ENCODE peak calls at places on chromosome 9, in six cellular contexts. X is astrocyte of the spinal cord; U is iPS DF 19.7; Q is T follicular helper cell; K is HCEC 1CT; P is stimulated activated CD8-positive, alpha-beta memory T cell treated with anti-CD3 and anti-CD28 coated beads, Interleukin-2, amount 100 ng/mL, for 1 hour. S is an unnamed sample.

GRCh38 chr9:115649991-115650472 is 503.6 kb upstream of the PAPPA start:
- DNase-seq in P (no peak), Q (no peak), K (peak; percentile 82), U (no peak), X (peak; percentile 96), S (no peak)

GRCh38 chr9:121383715-121384114 is 13.7 kb upstream of the STOM start:
- DNase-seq in X (no peak), P (no peak), K (no peak), U (no peak), Q (no peak), S (no peak)

GRCh38 chr9:78972303-78973002 is 599.3 kb upstream of the TLE4 start:
- DNase-seq in P (no peak), Q (no peak), K (no peak), U (peak; percentile 56), X (no peak), S (no peak)

GRCh38 chr9:107348836-107349235 is 65.8 kb downstream of the RAD23B start:
- DNase-seq in Q (no peak), K (no peak), P (no peak), U (no peak), X (no peak), S (no peak)

GRCh38 chr9:129166962-129167557 is 11.0 kb downstream of the IER5L start:
- DNase-seq in K (peak; percentile 80), X (peak; percentile 76), U (no peak), Q (no peak), P (no peak), S (no peak)

GRCh38 chr9:19223724-19224123 is 6.8 kb upstream of the DENND4C start:
- DNase-seq in X (no peak), Q (no peak), K (no peak), P (no peak), U (no peak), S (no peak)

GRCh38 chr9:4090491-4090890 is 209.4 kb downstream of the GLIS3 start:
- DNase-seq in K (no peak), X (no peak), Q (no peak), U (no peak), P (no peak), S (no peak)

GRCh38 chr9:99069075-99069474 is 35.8 kb upstream of the TGFBR1 start:
- DNase-seq in P (no peak), Q (no peak), K (no peak), U (no peak), X (no peak), S (no peak)

GRCh38 chr9:94799578-94800264 is 73.2 kb downstream of the AOPEP start:
- DNase-seq in Q (no peak), K (peak; percentile 40), X (peak; percentile 90), U (no peak), P (no peak), S (no peak)

GRCh38 chr9:127170652-127171051 is 48.2 kb upstream of the ANGPTL2 start:
- DNase-seq in U (no peak), X (no peak), K (no peak), P (no peak), Q (no peak), S (no peak)

GRCh38 chr9:131254107-131254491 is 22.2 kb downstream of the FAM78A start:
- DNase-seq in U (no peak), X (no peak), Q (no peak), K (no peak), P (no peak), S (no peak)

GRCh38 chr9:77616191-77616590 is 31.9 kb downstream of the GNA14 start:
- DNase-seq in Q (no peak), U (no peak), X (peak; percentile 5), K (no peak), P (no peak), S (no peak)

GRCh38 chr9:136147038-136147889 is 28.6 kb upstream of the TMEM250 start:
- DNase-seq in X (no peak), U (no peak), P (no peak), K (no peak), Q (no peak), S (no peak)

GRCh38 chr9:126690431-126691051 is 76.8 kb downstream of the LMX1B start:
- DNase-seq in U (no peak), X (no peak), P (peak; percentile 24), Q (peak; percentile 29), K (no peak), S (peak; percentile 44)

GRCh38 chr9:35107337-35108290 is 4.7 kb upstream of the STOML2 start:
- DNase-seq in P (no peak), U (no peak), X (no peak), K (no peak), Q (no peak), S (no peak)

GRCh38 chr9:88829276-88829675 is 162.0 kb upstream of the S1PR3 start:
- DNase-seq in X (peak; percentile 39), Q (no peak), U (no peak), K (no peak), P (no peak), S (no peak)

GRCh38 chr9:97297889-97298288 is 9.6 kb upstream of the CCDC180 start:
- DNase-seq in X (no peak), P (no peak), Q (no peak), U (no peak), K (no peak), S (no peak)

GRCh38 chr9:136180586-136180985 is 24.3 kb downstream of the LHX3 start:
- DNase-seq in U (no peak), Q (no peak), K (no peak), X (no peak), P (no peak), S (no peak)

GRCh38 chr9:113505963-113506624 is 42.6 kb downstream of the RGS3 start:
- DNase-seq in X (no peak), Q (no peak), P (no peak), K (no peak), U (no peak), S (no peak)

GRCh38 chr9:95409650-95410426 is 92.3 kb upstream of the FANCC start:
- DNase-seq in P (no peak), K (peak; percentile 83), X (peak; percentile 61), Q (no peak), U (no peak), S (no peak)

GRCh38 chr9:131799177-131799823 is 59.4 kb upstream of the RAPGEF1 start:
- DNase-seq in K (peak; percentile 21), Q (peak; percentile 23), P (no peak), U (no peak), X (peak; percentile 16), S (peak; percentile 40)

GRCh38 chr9:78430387-78430786 is 133.5 kb downstream of the PSAT1 start:
- DNase-seq in X (no peak), P (no peak), K (no peak), U (no peak), Q (no peak), S (no peak)

GRCh38 chr9:90842984-90843383 is 41.4 kb downstream of the SYK start:
- DNase-seq in Q (no peak), U (no peak), K (no peak), X (no peak), P (no peak), S (no peak)

GRCh38 chr9:126248680-126249079 is 77.9 kb upstream of the MVB12B start:
- DNase-seq in K (peak; percentile 90), X (peak; percentile 90), U (no peak), Q (no peak), P (no peak), S (no peak)

GRCh38 chr9:32869404-32869803 is 86.1 kb downstream of the TMEM215 start:
- DNase-seq in X (no peak), P (no peak), Q (no peak), U (no peak), K (no peak), S (no peak)

GRCh38 chr9:107067715-107068416 is 204.9 kb downstream of the ZNF462 start:
- DNase-seq in X (no peak), Q (no peak), U (no peak), P (no peak), K (no peak), S (no peak)

S was measured in central memory CD8-positive, alpha-beta T cell.